ENCODE peak calls at places on chromosome 1, in ten cellular contexts. W is neural progenitor cell; V is effector memory CD4-positive, alpha-beta T cell; T is body of pancreas; U is upper lobe of right lung; M is prostate gland; O is epithelial cell of esophagus; Y is fibroblast of lung; F is heart left ventricle; E is bronchial epithelial cell. C is an unnamed sample.

GRCh38 chr1:177998696-177999631 is 29.1 kb upstream of the SEC16B start:
- DNase-seq in V (no peak), Y (no peak), O (peak; percentile 66), M (no peak), W (no peak), F (no peak), E (peak; percentile 51), T (no peak), U (no peak), C (no peak)

GRCh38 chr1:47709302-47710074 is 271.6 kb downstream of the FOXD2 start:
- DNase-seq in V (no peak), F (no peak), U (no peak), O (no peak), T (peak; percentile 15), E (no peak), W (peak; percentile 92), M (no peak), Y (no peak), C (no peak)

GRCh38 chr1:201511925-201512539 is 5.1 kb upstream of the CSRP1 start:
- DNase-seq in O (no peak), F (peak; percentile 76), Y (no peak), U (peak; percentile 85), M (peak; percentile 79), W (peak; percentile 54), E (no peak), V (no peak), T (no peak), C (peak; percentile 76)

GRCh38 chr1:110205156-110205555 is 5.0 kb upstream of the KCNC4 start:
- DNase-seq in V (no peak), E (no peak), M (no peak), O (no peak), T (no peak), W (no peak), Y (no peak), F (no peak), U (no peak), C (no peak)

GRCh38 chr1:226529891-226530290 is 18.7 kb upstream of the STUM start:
- DNase-seq in U (no peak), E (no peak), F (no peak), T (no peak), V (no peak), M (no peak), W (no peak), Y (no peak), O (no peak), C (no peak)

GRCh38 chr1:27487927-27488522 is 1.9 kb downstream of the WASF2 start:
- DNase-seq in E (peak; percentile 29), U (no peak), O (peak; percentile 35), V (no peak), M (no peak), F (no peak), Y (no peak), T (no peak), W (no peak), C (no peak)

GRCh38 chr1:111739984-111740765 is 980 bp upstream of the INKA2 start:
- DNase-seq in U (peak; percentile 82), O (peak; percentile 61), F (peak; percentile 84), E (peak; percentile 56), Y (peak; percentile 73), V (no peak), W (peak; percentile 96), T (peak; percentile 36), M (peak; percentile 56), C (peak; percentile 69)

GRCh38 chr1:100834779-100835645 is 59.6 kb downstream of the EXTL2 start:
- DNase-seq in T (no peak), M (no peak), Y (no peak), E (no peak), O (no peak), U (no peak), F (no peak), V (no peak), W (peak; percentile 9), C (no peak)

GRCh38 chr1:196302420-196302819 is 305.8 kb downstream of the KCNT2 start:
- DNase-seq in T (no peak), M (no peak), V (no peak), O (no peak), U (no peak), Y (no peak), F (no peak), W (no peak), E (no peak), C (no peak)

GRCh38 chr1:3315991-3316943 is 138.2 kb upstream of the ARHGEF16 start:
- DNase-seq in U (no peak), V (no peak), E (no peak), Y (no peak), O (no peak), W (no peak), F (no peak), M (no peak), T (no peak), C (no peak)

GRCh38 chr1:117017648-117018047 is 16.1 kb downstream of the CD101 start:
- DNase-seq in E (no peak), F (peak; percentile 76), M (no peak), W (no peak), O (no peak), Y (peak; percentile 39), V (no peak), U (peak; percentile 70), T (no peak), C (peak; percentile 49)

GRCh38 chr1:33698316-33699035 is 165.4 kb upstream of the HMGB4 start:
- DNase-seq in W (no peak), O (no peak), F (no peak), V (no peak), Y (no peak), U (no peak), M (no peak), T (no peak), E (no peak), C (no peak)

GRCh38 chr1:207085887-207086286 is 2.8 kb upstream of the C4BPB start:
- DNase-seq in Y (no peak), W (no peak), T (no peak), F (no peak), E (no peak), V (no peak), U (no peak), M (no peak), O (no peak), C (no peak)

GRCh38 chr1:207089627-207090265 is 1.1 kb downstream of the C4BPB start:
- DNase-seq in F (no peak), M (no peak), Y (no peak), T (no peak), V (no peak), E (no peak), O (no peak), W (no peak), U (no peak), C (no peak)

GRCh38 chr1:207088161-207088560 is 499 bp upstream of the C4BPB start:
- DNase-seq in V (no peak), Y (peak; percentile 70), U (no peak), M (no peak), F (no peak), E (no peak), W (no peak), O (no peak), T (no peak), C (no peak)

GRCh38 chr1:207091185-207091906 is 2.7 kb downstream of the C4BPB start:
- DNase-seq in W (no peak), F (no peak), M (no peak), V (no peak), Y (no peak), T (no peak), E (no peak), O (no peak), U (no peak), C (no peak)

DNA sequence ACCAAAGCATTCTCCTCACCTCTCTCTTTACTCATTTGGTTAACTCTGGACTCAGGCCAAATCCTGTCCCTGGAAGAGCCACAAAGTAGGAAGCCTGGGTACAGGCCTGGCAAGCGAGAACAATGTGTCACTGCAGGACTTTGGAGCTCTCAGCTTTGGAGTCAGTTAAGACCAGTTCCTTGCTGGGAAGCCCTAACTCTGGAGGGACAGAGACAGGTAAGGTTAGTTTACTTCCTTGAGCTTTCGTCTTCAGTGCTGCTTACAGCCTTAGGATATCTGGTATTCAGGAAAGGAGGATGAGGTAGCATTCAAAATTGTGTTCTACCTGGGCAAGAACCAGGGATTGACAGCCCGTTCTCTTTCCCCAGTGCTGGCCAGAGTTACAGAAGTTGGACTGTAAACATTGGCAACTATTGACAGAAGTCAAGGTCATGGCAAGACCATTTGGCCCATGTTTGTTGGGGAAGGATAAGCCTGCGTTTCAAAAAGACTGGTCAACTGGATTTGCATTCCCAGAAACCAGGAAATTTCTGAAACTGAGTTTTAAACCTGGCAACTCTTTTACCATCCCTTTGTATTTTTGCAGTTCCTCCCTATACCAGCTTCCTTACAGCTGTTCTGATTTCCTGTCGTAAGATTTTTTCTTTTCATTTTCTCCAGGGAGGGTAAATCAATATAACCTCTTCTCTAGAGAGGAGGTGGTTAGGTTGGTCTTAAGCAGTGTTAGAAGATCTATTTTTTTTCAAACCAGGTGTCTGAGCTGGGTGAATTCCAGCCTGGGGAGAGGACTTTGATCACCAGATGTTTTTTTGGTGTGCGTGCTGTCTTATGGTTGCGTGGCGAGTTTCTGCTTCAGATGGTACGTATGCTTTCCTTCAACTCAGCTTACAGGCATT is at the start of gene C4BPB:
- DNase-seq in F (no peak), E (peak; percentile 42), Y (peak; percentile 20), M (no peak), V (no peak), U (no peak), T (peak; percentile 57), W (peak; percentile 9), O (peak; percentile 33), C (no peak)
- H3K4me3 ChIP-seq in F (no peak within 1 kb of the TSS), E (no peak within 1 kb of the TSS), Y (no peak within 1 kb of the TSS), M (no peak within 1 kb of the TSS), V (no peak within 1 kb of the TSS), U (no peak within 1 kb of the TSS), T (no peak within 1 kb of the TSS), W (no peak within 1 kb of the TSS), O (no peak within 1 kb of the TSS), C (no peak within 1 kb of the TSS)

GRCh38 chr1:61088163-61088840 is 5.9 kb downstream of the NFIA start:
- DNase-seq in M (no peak), F (no peak), U (no peak), Y (no peak), W (no peak), O (no peak), T (no peak), V (no peak), E (no peak), C (no peak)
- H3K4me3 ChIP-seq in M (no peak overlapping the region), F (no peak overlapping the region), U (no peak overlapping the region), Y (no peak overlapping the region), W (no peak overlapping the region), O (no peak overlapping the region), T (no peak overlapping the region), V (no peak overlapping the region), E (no peak overlapping the region), C (no peak overlapping the region)

DNA sequence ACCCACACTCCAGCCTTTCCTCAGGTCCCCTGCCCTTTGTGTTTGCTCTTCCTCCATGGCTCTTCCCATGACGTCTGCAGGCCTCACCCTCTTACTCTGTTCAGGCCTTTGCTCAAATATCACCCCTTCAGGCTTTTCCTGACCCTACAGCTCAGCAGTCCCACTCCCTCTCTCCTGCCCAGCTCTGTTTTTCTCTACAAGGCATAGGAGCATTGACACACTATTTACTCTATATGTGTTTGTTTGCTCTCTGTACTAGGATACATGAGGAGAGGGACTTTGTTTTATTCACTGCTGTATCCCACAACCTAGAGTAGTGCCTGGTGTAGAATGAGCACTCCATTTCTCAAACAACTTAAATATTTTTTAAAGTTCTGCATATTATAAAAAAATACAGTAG is 107.4 kb upstream of the COA6 start:
- DNase-seq in V (no peak), W (no peak), O (no peak), T (no peak), F (no peak), E (no peak), Y (no peak), U (no peak), M (no peak), C (no peak)
- H3K4me3 ChIP-seq in V (no peak overlapping the region), W (no peak overlapping the region), O (no peak overlapping the region), T (no peak overlapping the region), F (no peak overlapping the region), E (no peak overlapping the region), Y (no peak overlapping the region), U (no peak overlapping the region), M (no peak overlapping the region), C (no peak overlapping the region)

GRCh38 chr1:10107985-10108663 is 75.4 kb downstream of the UBE4B start:
- DNase-seq in O (peak; percentile 72), F (no peak), W (no peak), E (peak; percentile 90), Y (peak; percentile 98), U (no peak), V (no peak), M (no peak), T (no peak), C (no peak)
- H3K4me3 ChIP-seq in O (no peak overlapping the region), F (no peak overlapping the region), W (no peak overlapping the region), E (no peak overlapping the region), Y (no peak overlapping the region), U (no peak overlapping the region), V (no peak overlapping the region), M (no peak overlapping the region), T (no peak overlapping the region), C (no peak overlapping the region)

C was measured in heart right ventricle.